ENCODE peak calls at places on chromosomes 11 and 22, in four cellular contexts. J is HL-60, M is aorta, E is mesendoderm. I is an unnamed sample.
A peak's percentile ranks its signal among the peaks of the same experiment; 100 is the strongest.

GRCh38 chr11:26688701-26689100 is 33.2 kb downstream of the SLC5A12 start:
- DNase-seq in J (no peak), M (no peak), E (no peak), I (no peak)

GRCh38 chr11:133925756-133926155 is 31.0 kb downstream of the IGSF9B start:
- DNase-seq in J (no peak), M (no peak), E (no peak), I (no peak)

GRCh38 chr22:27501191-27501936 is 300.2 kb downstream of the MN1 start:
- DNase-seq in J (no peak), M (no peak), E (no peak), I (no peak)

GRCh38 chr22:36445158-36445668 is 36.2 kb downstream of the TXN2 start:
- DNase-seq in J (peak; percentile 51), M (peak; percentile 81), E (no peak), I (peak; percentile 63)

GRCh38 chr11:86678823-86679222 is 6.4 kb upstream of the ME3 start:
- DNase-seq in J (no peak), M (no peak), E (no peak), I (no peak)

GRCh38 chr11:110901441-110901840 is 189.2 kb upstream of the ARHGAP20 start:
- DNase-seq in J (no peak), M (no peak), E (no peak), I (no peak)

GRCh38 chr11:86938900-86939880 is 16.0 kb downstream of the FZD4 start:
- DNase-seq in J (no peak), M (no peak), E (peak; percentile 77), I (no peak)

GRCh38 chr22:41898645-41899044 is 16.2 kb downstream of the SHISA8 start:
- DNase-seq in J (no peak), M (no peak), E (no peak), I (no peak)

GRCh38 chr11:62492586-62492985 is 54.0 kb downstream of the AHNAK start:
- DNase-seq in J (no peak), M (no peak), E (no peak), I (no peak)

GRCh38 chr11:75270896-75271415 is 30.4 kb downstream of the TPBGL start:
- DNase-seq in J (no peak), M (peak; percentile 3), E (no peak), I (peak; percentile 3)

GRCh38 chr11:95925011-95925410 is 1.1 kb upstream of the MTMR2 start:
- DNase-seq in J (no peak), M (no peak), E (peak; percentile 84), I (no peak)

GRCh38 chr11:57761301-57762234 is at the start of gene CTNND1:
- DNase-seq in J (no peak), M (peak; percentile 91), E (peak; percentile 99), I (peak; percentile 84)

GRCh38 chr11:57303280-57303989 is 21.3 kb downstream of the TNKS1BP1 start:
- DNase-seq in J (no peak), M (no peak), E (peak; percentile 49), I (no peak)

GRCh38 chr22:32083814-32084213 is 40.8 kb downstream of the SLC5A1 start:
- DNase-seq in J (no peak), M (no peak), E (no peak), I (no peak)

GRCh38 chr22:35534091-35534490 is 6.5 kb upstream of the RASD2 start:
- DNase-seq in J (no peak), M (peak; percentile 8), E (no peak), I (no peak)

GRCh38 chr22:16783453-16783852 is 41.8 kb downstream of the XKR3 start:
- DNase-seq in J (no peak), M (no peak), E (no peak), I (no peak)

GRCh38 chr11:71990721-71991120 is 8.0 kb upstream of the IL18BP start:
- DNase-seq in J (no peak), M (no peak), E (no peak), I (no peak)

GRCh38 chr11:17389957-17390649 is 1.6 kb upstream of the KCNJ11 start:
- DNase-seq in J (no peak), M (no peak), E (no peak), I (no peak)

GRCh38 chr22:44801476-44801875 is 49.1 kb downstream of the ARHGAP8 start:
- DNase-seq in J (no peak), M (no peak), E (no peak), I (no peak)

GRCh38 chr11:64723907-64724862 is 1.2 kb upstream of the NRXN2 start:
- DNase-seq in J (no peak), M (no peak), E (no peak), I (no peak)

GRCh38 chr22:21991774-21992173 is 9.2 kb upstream of the TOP3B start:
- DNase-seq in J (no peak), M (no peak), E (no peak), I (no peak)

DNA sequence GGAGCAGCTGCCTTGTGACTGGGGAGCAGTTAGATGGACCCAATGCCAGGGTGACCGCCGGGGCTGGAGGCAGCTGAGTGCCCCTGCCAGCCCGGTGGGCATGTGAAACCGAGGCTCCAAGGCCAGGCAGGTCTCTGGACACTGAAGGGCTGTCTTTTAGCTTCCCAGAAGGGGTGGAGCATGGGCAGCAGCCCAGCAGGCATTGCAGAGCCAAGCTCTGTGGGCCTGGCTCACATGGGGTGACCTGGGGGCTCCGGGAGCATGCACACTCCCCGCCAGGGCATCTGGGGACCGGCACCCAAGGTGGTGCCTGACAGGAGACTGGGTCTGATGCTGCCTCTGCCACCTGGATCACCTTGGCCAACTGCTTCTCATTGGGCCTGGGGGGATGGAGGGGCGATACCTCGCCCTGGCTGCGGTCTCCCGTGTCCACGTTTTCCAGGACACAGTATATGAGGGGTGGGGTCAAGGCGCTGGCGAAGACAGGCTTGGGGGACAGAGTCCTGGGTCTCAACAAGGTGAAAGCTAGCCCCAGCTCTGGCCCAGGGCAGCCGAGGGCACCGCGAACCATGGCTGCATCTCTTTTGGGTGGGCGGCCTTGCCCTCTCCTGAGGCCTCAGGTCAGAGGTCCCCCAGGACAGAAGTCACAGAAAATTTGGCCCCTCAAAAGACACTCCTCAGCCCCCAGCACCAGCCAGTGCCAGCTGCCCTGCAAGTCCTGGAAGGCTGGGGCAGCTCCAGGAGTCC is 3.5 kb downstream of the INS start:
- DNase-seq in J (no peak), M (no peak), E (no peak), I (no peak)
- H3K4me3 ChIP-seq in J (no peak overlapping the region), M (no peak overlapping the region), E (no peak overlapping the region), I (no peak overlapping the region)

DNA sequence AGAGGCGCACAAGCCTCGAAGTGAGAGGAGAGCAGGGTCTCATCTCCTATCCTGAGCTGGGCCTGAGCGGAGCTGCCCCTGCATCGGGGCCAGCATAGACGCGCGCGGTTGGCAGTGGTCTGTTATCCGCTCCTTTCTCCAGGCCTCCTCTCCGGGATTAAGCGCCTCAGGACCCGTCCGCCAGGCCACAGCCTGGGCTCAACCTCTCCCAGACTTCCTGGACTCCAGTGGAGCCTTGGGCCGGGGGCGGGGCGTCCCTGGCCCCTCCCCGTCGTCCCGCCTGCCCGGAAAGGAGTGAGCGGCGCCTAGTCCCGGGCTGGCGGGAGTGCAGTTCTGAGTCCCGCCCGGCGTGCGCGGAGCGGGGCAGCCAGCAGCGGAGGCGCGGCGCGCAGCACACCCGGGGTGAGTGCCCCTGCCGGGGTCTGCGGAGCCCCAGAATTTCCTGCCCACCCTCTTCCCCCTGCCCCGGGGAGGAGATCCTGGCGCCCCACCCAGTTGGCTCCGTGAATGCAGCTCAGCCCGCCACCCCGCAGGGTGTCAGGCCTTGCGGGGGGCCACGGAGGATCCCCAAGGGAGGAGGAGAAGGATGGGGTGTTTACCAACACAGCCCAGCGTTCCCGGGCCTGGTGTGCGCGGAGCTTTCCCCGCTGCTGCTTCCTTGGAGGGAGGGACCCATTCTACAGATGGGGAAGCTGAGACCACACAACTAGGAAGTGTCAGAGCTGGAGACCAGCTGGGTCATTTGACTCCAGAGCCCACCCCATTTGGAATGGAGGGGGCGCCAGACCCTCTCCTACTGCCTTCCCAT is at the start of gene TCIRG1:
- DNase-seq in J (peak; percentile 92), M (peak; percentile 93), E (peak; percentile 89), I (peak; percentile 90)
- H3K4me3 ChIP-seq in J (peak within 1 kb of the TSS; percentile 97), M (peak within 1 kb of the TSS; percentile 46), E (peak within 1 kb of the TSS; percentile 16), I (peak within 1 kb of the TSS; percentile 78)

DNA sequence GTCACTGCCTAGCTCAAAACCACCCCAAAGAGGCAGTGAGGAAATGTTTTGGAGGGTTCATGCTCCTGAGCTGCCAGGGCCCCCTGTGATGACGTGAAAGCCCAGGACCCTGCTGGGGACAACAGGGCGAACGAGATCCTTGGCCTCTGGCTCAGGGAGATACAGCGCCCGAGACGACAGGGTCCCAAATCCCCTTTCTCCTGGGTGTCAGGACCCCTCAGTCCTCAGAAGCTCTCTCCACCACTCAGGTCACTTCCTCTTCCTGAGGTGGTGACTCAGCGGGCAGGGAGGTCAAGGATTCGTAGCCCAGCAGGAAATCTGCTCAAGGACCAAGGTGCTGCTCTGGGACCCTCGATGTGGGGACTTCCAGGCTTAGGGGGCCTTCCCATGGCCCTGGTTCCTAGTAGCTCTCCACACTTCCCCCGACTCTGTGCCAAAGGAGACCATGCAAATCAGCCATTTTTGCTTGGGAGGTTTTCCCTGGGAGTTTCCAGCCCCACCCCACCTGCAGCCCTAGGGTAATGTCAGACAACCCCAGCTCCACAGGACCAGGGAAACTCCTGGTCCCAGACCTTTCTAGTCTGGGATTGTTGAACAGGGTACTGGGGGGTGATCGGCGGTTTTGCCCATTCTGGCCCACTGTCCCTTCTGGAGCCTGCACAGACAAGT is 12.8 kb downstream of the BCL9L start:
- DNase-seq in J (no peak), M (no peak), E (peak; percentile 73), I (no peak)
- H3K4me3 ChIP-seq in J (no peak overlapping the region), M (no peak overlapping the region), E (no peak overlapping the region), I (peak overlapping the region; percentile 63)

DNA sequence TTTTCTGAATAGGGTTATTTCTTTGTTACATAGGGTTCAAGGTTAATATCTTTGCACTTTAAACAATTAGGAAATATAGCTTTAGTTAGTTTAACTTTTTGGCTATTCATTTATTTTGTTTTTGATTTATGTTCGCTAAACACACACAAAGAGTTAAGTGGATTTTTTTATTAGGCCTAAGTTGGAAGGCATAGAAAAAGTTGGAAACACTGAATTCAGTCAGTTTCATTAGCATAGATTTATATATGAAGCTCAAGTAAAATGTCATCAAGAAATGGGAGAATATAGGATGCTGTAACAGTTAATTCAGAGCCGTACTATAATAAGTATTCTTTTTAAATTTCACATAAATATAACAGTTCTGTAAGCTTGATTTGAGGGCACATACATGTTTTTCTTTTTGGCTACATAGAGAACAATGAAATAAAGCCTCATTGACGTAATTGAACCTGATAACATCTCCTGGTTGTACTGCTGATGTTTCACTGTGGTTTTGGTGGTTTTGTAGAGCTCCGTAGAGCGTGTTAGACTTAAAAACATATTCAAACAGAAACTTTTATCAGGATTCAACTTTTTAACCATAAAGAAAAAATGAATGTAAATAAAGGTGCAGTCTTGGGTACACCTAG is 121.4 kb downstream of the PDE3B start:
- DNase-seq in J (no peak), M (no peak), E (no peak), I (no peak)
- H3K4me3 ChIP-seq in J (no peak overlapping the region), M (no peak overlapping the region), E (no peak overlapping the region), I (no peak overlapping the region)

GRCh38 chr11:111910637-111911562 is 670 bp downstream of the CRYAB start:
- DNase-seq in J (no peak), M (no peak), E (no peak), I (peak; percentile 28)

GRCh38 chr11:111911563-111912401 is at the start of gene CRYAB:
- DNase-seq in J (no peak), M (peak; percentile 92), E (peak; percentile 62), I (peak; percentile 89)

GRCh38 chr11:111912535-111912934 is at the start of gene HSPB2:
- DNase-seq in J (no peak), M (peak; percentile 65), E (no peak), I (peak; percentile 55)

GRCh38 chr11:111913997-111914396 is 1.5 kb downstream of the HSPB2 start:
- DNase-seq in J (no peak), M (peak; percentile 84), E (no peak), I (no peak)

GRCh38 chr11:111913031-111913861 is 712 bp downstream of the HSPB2 start:
- DNase-seq in J (no peak), M (peak; percentile 62), E (no peak), I (no peak)
- H3K4me3 ChIP-seq in J (no peak overlapping the region), M (peak overlapping the region; percentile 64), E (no peak overlapping the region), I (peak overlapping the region; percentile 77)

I was measured in left ventricle myocardium inferior.